ENCODE peak calls at places on chromosome 10, in nine cellular contexts. One of them, this sample, is unnamed.

GRCh38 chr10:106795619-106796018 is 368.9 kb downstream of the SORCS1 start:
- DNase-seq in uterus: peak; percentile 62
- DNase-seq in body of pancreas: peak; percentile 15
- DNase-seq in IMR-90: no peak
- DNase-seq in prostate gland: no peak
- DNase-seq in stomach: no peak
- DNase-seq in ovary: peak; percentile 69
- DNase-seq in adrenal gland: peak; percentile 24
- DNase-seq in spleen: no peak
- DNase-seq in this sample: peak; percentile 31

GRCh38 chr10:62264702-62265436 is 3.8 kb downstream of the RTKN2 start:
- DNase-seq in spleen: no peak
- DNase-seq in ovary: no peak
- DNase-seq in IMR-90: peak; percentile 92
- DNase-seq in adrenal gland: peak; percentile 19
- DNase-seq in uterus: no peak
- DNase-seq in body of pancreas: no peak
- DNase-seq in stomach: no peak
- DNase-seq in prostate gland: no peak
- DNase-seq in this sample: no peak

GRCh38 chr10:25682203-25682950 is 251.7 kb upstream of the MYO3A start:
- DNase-seq in ovary: no peak
- DNase-seq in adrenal gland: peak; percentile 55
- DNase-seq in spleen: no peak
- DNase-seq in body of pancreas: no peak
- DNase-seq in uterus: no peak
- DNase-seq in stomach: no peak
- DNase-seq in prostate gland: no peak
- DNase-seq in IMR-90: no peak
- DNase-seq in this sample: no peak

GRCh38 chr10:121284952-121285351 is 313.3 kb downstream of the FGFR2 start:
- DNase-seq in body of pancreas: peak; percentile 16
- DNase-seq in stomach: no peak
- DNase-seq in spleen: no peak
- DNase-seq in IMR-90: no peak
- DNase-seq in ovary: no peak
- DNase-seq in uterus: no peak
- DNase-seq in prostate gland: peak; percentile 63
- DNase-seq in adrenal gland: peak; percentile 70
- DNase-seq in this sample: no peak

GRCh38 chr10:35058134-35058533 is 32.0 kb downstream of the CUL2 start:
- DNase-seq in ovary: no peak
- DNase-seq in adrenal gland: peak; percentile 14
- DNase-seq in uterus: no peak
- DNase-seq in stomach: no peak
- DNase-seq in body of pancreas: no peak
- DNase-seq in IMR-90: peak; percentile 94
- DNase-seq in prostate gland: no peak
- DNase-seq in spleen: no peak
- DNase-seq in this sample: no peak

GRCh38 chr10:23702977-23703414 is 264.1 kb downstream of the OTUD1 start:
- DNase-seq in uterus: peak; percentile 19
- DNase-seq in body of pancreas: peak; percentile 70
- DNase-seq in IMR-90: peak; percentile 52
- DNase-seq in prostate gland: peak; percentile 74
- DNase-seq in spleen: no peak
- DNase-seq in adrenal gland: peak; percentile 66
- DNase-seq in stomach: peak; percentile 55
- DNase-seq in ovary: no peak
- DNase-seq in this sample: peak; percentile 61

GRCh38 chr10:62467509-62467908 is 93.3 kb downstream of the ZNF365 start:
- DNase-seq in IMR-90: peak; percentile 52
- DNase-seq in adrenal gland: no peak
- DNase-seq in prostate gland: no peak
- DNase-seq in body of pancreas: no peak
- DNase-seq in ovary: no peak
- DNase-seq in uterus: no peak
- DNase-seq in spleen: no peak
- DNase-seq in stomach: no peak
- DNase-seq in this sample: no peak

GRCh38 chr10:121975295-121976086 is 474 bp upstream of the NSMCE4A start:
- DNase-seq in stomach: no peak
- DNase-seq in adrenal gland: no peak
- DNase-seq in IMR-90: no peak
- DNase-seq in prostate gland: no peak
- DNase-seq in spleen: no peak
- DNase-seq in ovary: no peak
- DNase-seq in body of pancreas: no peak
- DNase-seq in uterus: no peak
- DNase-seq in this sample: no peak

GRCh38 chr10:110506448-110506847 is 8.7 kb downstream of the DUSP5 start:
- DNase-seq in ovary: no peak
- DNase-seq in prostate gland: no peak
- DNase-seq in spleen: no peak
- DNase-seq in uterus: no peak
- DNase-seq in IMR-90: no peak
- DNase-seq in stomach: no peak
- DNase-seq in body of pancreas: no peak
- DNase-seq in adrenal gland: no peak
- DNase-seq in this sample: no peak

GRCh38 chr10:60382946-60383681 is 6.6 kb downstream of the ANK3 start:
- DNase-seq in IMR-90: peak; percentile 43
- DNase-seq in body of pancreas: no peak
- DNase-seq in spleen: no peak
- DNase-seq in prostate gland: no peak
- DNase-seq in ovary: no peak
- DNase-seq in uterus: no peak
- DNase-seq in stomach: no peak
- DNase-seq in adrenal gland: no peak
- DNase-seq in this sample: no peak

GRCh38 chr10:101305241-101306230 is 48.4 kb upstream of the BTRC start:
- DNase-seq in prostate gland: no peak
- DNase-seq in uterus: no peak
- DNase-seq in stomach: no peak
- DNase-seq in adrenal gland: no peak
- DNase-seq in IMR-90: no peak
- DNase-seq in ovary: no peak
- DNase-seq in spleen: peak; percentile 41
- DNase-seq in body of pancreas: no peak
- DNase-seq in this sample: no peak

GRCh38 chr10:55803055-55803454 is 558.0 kb downstream of the ZWINT start:
- DNase-seq in stomach: no peak
- DNase-seq in body of pancreas: no peak
- DNase-seq in IMR-90: no peak
- DNase-seq in ovary: no peak
- DNase-seq in uterus: no peak
- DNase-seq in spleen: no peak
- DNase-seq in prostate gland: no peak
- DNase-seq in adrenal gland: no peak
- DNase-seq in this sample: no peak

GRCh38 chr10:118034755-118035154 is 12.0 kb downstream of the RAB11FIP2 start:
- DNase-seq in body of pancreas: no peak
- DNase-seq in stomach: no peak
- DNase-seq in prostate gland: no peak
- DNase-seq in ovary: no peak
- DNase-seq in spleen: peak; percentile 77
- DNase-seq in uterus: no peak
- DNase-seq in adrenal gland: no peak
- DNase-seq in IMR-90: peak; percentile 46
- DNase-seq in this sample: no peak

GRCh38 chr10:113515521-113516045 is 37.3 kb upstream of the HABP2 start:
- DNase-seq in stomach: no peak
- DNase-seq in ovary: no peak
- DNase-seq in prostate gland: no peak
- DNase-seq in adrenal gland: no peak
- DNase-seq in uterus: no peak
- DNase-seq in spleen: no peak
- DNase-seq in body of pancreas: no peak
- DNase-seq in IMR-90: no peak
- DNase-seq in this sample: no peak

GRCh38 chr10:29648114-29648982 is 13.6 kb upstream of the SVIL start:
- DNase-seq in ovary: no peak
- DNase-seq in body of pancreas: no peak
- DNase-seq in stomach: peak; percentile 51
- DNase-seq in adrenal gland: peak; percentile 30
- DNase-seq in uterus: no peak
- DNase-seq in prostate gland: no peak
- DNase-seq in spleen: no peak
- DNase-seq in IMR-90: peak; percentile 38
- DNase-seq in this sample: no peak

GRCh38 chr10:24428410-24428782 is 219.5 kb downstream of the KIAA1217 start:
- DNase-seq in prostate gland: no peak
- DNase-seq in spleen: no peak
- DNase-seq in uterus: no peak
- DNase-seq in stomach: no peak
- DNase-seq in ovary: no peak
- DNase-seq in IMR-90: peak; percentile 70
- DNase-seq in body of pancreas: no peak
- DNase-seq in adrenal gland: no peak
- DNase-seq in this sample: no peak

GRCh38 chr10:1461016-1461415 is 276.3 kb downstream of the ADARB2 start:
- DNase-seq in spleen: no peak
- DNase-seq in ovary: no peak
- DNase-seq in body of pancreas: no peak
- DNase-seq in IMR-90: no peak
- DNase-seq in stomach: no peak
- DNase-seq in adrenal gland: no peak
- DNase-seq in uterus: no peak
- DNase-seq in prostate gland: no peak
- DNase-seq in this sample: no peak

GRCh38 chr10:61765176-61766087 is 102.7 kb downstream of the CABCOCO1 start:
- DNase-seq in spleen: no peak
- DNase-seq in body of pancreas: no peak
- DNase-seq in uterus: no peak
- DNase-seq in adrenal gland: no peak
- DNase-seq in stomach: no peak
- DNase-seq in ovary: no peak
- DNase-seq in prostate gland: no peak
- DNase-seq in IMR-90: no peak
- DNase-seq in this sample: no peak

GRCh38 chr10:71141528-71141927 is 70.8 kb upstream of the UNC5B start:
- DNase-seq in spleen: no peak
- DNase-seq in uterus: no peak
- DNase-seq in prostate gland: no peak
- DNase-seq in body of pancreas: no peak
- DNase-seq in stomach: no peak
- DNase-seq in adrenal gland: no peak
- DNase-seq in IMR-90: no peak
- DNase-seq in ovary: no peak
- DNase-seq in this sample: no peak

GRCh38 chr10:116665541-116666125 is 44.9 kb downstream of the PNLIPRP2 start:
- DNase-seq in ovary: peak; percentile 73
- DNase-seq in uterus: no peak
- DNase-seq in adrenal gland: peak; percentile 47
- DNase-seq in spleen: no peak
- DNase-seq in body of pancreas: peak; percentile 25
- DNase-seq in stomach: no peak
- DNase-seq in IMR-90: peak; percentile 5
- DNase-seq in prostate gland: no peak
- DNase-seq in this sample: no peak

GRCh38 chr10:132880148-132880981 is 62.0 kb downstream of the CFAP46 start:
- DNase-seq in body of pancreas: no peak
- DNase-seq in prostate gland: no peak
- DNase-seq in adrenal gland: no peak
- DNase-seq in uterus: peak; percentile 8
- DNase-seq in ovary: peak; percentile 26
- DNase-seq in spleen: peak; percentile 62
- DNase-seq in IMR-90: no peak
- DNase-seq in stomach: no peak
- DNase-seq in this sample: peak; percentile 35

GRCh38 chr10:83179371-83179770 is 959.9 kb upstream of the GHITM start:
- DNase-seq in stomach: no peak
- DNase-seq in prostate gland: no peak
- DNase-seq in body of pancreas: no peak
- DNase-seq in IMR-90: no peak
- DNase-seq in adrenal gland: no peak
- DNase-seq in spleen: no peak
- DNase-seq in ovary: no peak
- DNase-seq in uterus: no peak
- DNase-seq in this sample: no peak

GRCh38 chr10:52314007-52314821 is at the start of gene DKK1:
- DNase-seq in body of pancreas: peak; percentile 72
- DNase-seq in IMR-90: peak; percentile 76
- DNase-seq in uterus: peak; percentile 13
- DNase-seq in adrenal gland: peak; percentile 47
- DNase-seq in ovary: no peak
- DNase-seq in stomach: peak; percentile 67
- DNase-seq in prostate gland: peak; percentile 51
- DNase-seq in spleen: peak; percentile 88
- DNase-seq in this sample: peak; percentile 66
- TF ChIP-seq POLR2A in body of pancreas: no peak
- TF ChIP-seq POLR2A in IMR-90: peak; percentile 85
- TF ChIP-seq POLR2A in uterus: no peak
- TF ChIP-seq POLR2A in adrenal gland: no peak
- TF ChIP-seq POLR2A in ovary: no peak
- TF ChIP-seq POLR2A in stomach: no peak
- TF ChIP-seq POLR2A in prostate gland: peak; percentile 28
- TF ChIP-seq POLR2A in spleen: no peak
- TF ChIP-seq POLR2A in this sample: no peak

DNA sequence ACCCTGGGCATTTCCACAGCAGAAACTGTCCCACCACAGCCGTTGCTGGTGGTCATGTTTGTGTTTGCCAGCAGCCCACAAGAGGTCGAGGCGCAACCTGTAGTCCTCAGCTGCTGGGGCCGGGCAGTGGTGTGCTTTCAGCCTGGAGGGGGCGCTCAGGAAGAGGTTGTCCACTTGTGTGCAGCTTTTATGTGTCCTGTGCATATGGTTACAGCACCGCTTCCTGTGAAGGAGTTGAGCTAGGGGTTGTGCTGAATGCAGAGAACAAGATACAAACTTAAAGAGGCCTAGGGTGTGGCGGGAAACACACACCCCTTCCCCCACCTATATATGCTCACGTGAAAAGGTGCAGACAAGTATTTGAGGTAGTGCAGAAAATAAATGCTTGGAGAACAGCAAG is 29.5 kb upstream of the PFKFB3 start:
- DNase-seq in adrenal gland: no peak
- DNase-seq in IMR-90: no peak
- DNase-seq in ovary: no peak
- DNase-seq in spleen: no peak
- DNase-seq in stomach: no peak
- DNase-seq in body of pancreas: peak; percentile 35
- DNase-seq in prostate gland: no peak
- DNase-seq in uterus: no peak
- DNase-seq in this sample: no peak
- TF ChIP-seq CTCF in adrenal gland: no peak
- TF ChIP-seq CTCF in IMR-90: no peak
- TF ChIP-seq CTCF in ovary: no peak
- TF ChIP-seq CTCF in spleen: no peak
- TF ChIP-seq CTCF in stomach: no peak
- TF ChIP-seq CTCF in body of pancreas: no peak
- TF ChIP-seq CTCF in prostate gland: no peak
- TF ChIP-seq CTCF in uterus: no peak
- TF ChIP-seq CTCF in this sample: peak; percentile 12

GRCh38 chr10:104318096-104318725 is 20.1 kb downstream of the ITPRIP start:
- DNase-seq in ovary: no peak
- DNase-seq in stomach: no peak
- DNase-seq in uterus: no peak
- DNase-seq in body of pancreas: no peak
- DNase-seq in IMR-90: no peak
- DNase-seq in prostate gland: no peak
- DNase-seq in spleen: peak; percentile 56
- DNase-seq in adrenal gland: no peak
- DNase-seq in this sample: no peak
- H3K4me1 ChIP-seq in ovary: peaks cover 18% of the 10 kb centered on the region
- H3K4me1 ChIP-seq in stomach: peaks cover 68% of the 10 kb centered on the region
- H3K4me1 ChIP-seq in uterus: peaks cover 11% of the 10 kb centered on the region
- H3K4me1 ChIP-seq in body of pancreas: peaks cover 26% of the 10 kb centered on the region
- H3K4me1 ChIP-seq in IMR-90: peaks cover 41% of the 10 kb centered on the region
- H3K4me1 ChIP-seq in prostate gland: peaks cover 24% of the 10 kb centered on the region
- H3K4me1 ChIP-seq in spleen: peaks cover 58% of the 10 kb centered on the region
- H3K4me1 ChIP-seq in adrenal gland: peaks cover 13% of the 10 kb centered on the region
- H3K4me1 ChIP-seq in this sample: no peaks in the 10 kb centered on the region

GRCh38 chr10:78781991-78782390 is 286.8 kb upstream of the ZMIZ1 start:
- DNase-seq in body of pancreas: no peak
- DNase-seq in stomach: no peak
- DNase-seq in spleen: no peak
- DNase-seq in uterus: peak; percentile 6
- DNase-seq in adrenal gland: no peak
- DNase-seq in ovary: no peak
- DNase-seq in prostate gland: no peak
- DNase-seq in IMR-90: no peak
- DNase-seq in this sample: no peak
- TF ChIP-seq POLR2A in body of pancreas: no peak
- TF ChIP-seq POLR2A in stomach: no peak
- TF ChIP-seq POLR2A in spleen: no peak
- TF ChIP-seq POLR2A in uterus: no peak
- TF ChIP-seq POLR2A in adrenal gland: no peak
- TF ChIP-seq POLR2A in ovary: no peak
- TF ChIP-seq POLR2A in prostate gland: no peak
- TF ChIP-seq POLR2A in IMR-90: no peak
- TF ChIP-seq POLR2A in this sample: no peak